ENCODE peak calls at places on chromosomes 1 and 21, in seven cellular contexts. S is activated CD4-positive, CD25-positive, alpha-beta regulatory T cell treated with anti-CD3 and anti-CD28 coated beads, Interleukin-2, amount 50 U/mL, for 72 hours; B is Right ventricle myocardium superior; X is stimulated activated CD4-positive, alpha-beta T cell treated with anti-CD3 and anti-CD28 coated beads, Interleukin-2, amount 100 ng/mL, for 24 hours; M is stimulated activated naive B cell treated with anti-CD40 and anti-IgM and Interleukin-4, amounts not matched to agents 10 μg/mL and 1 μg/mL and 100 μg/mL, for 72 hours; E is retinal pigment epithelial cell; C is anterior cingulate cortex. W is an unnamed sample.

GRCh38 chr1:156608981-156609380 is 7.7 kb upstream of the GPATCH4 start:
- DNase-seq in S (no peak), B (no peak), X (peak; percentile 61), M (peak; percentile 32), E (no peak), C (no peak), W (no peak)

GRCh38 chr1:159580340-159580739 is 7.3 kb upstream of the APCS start:
- DNase-seq in S (no peak), B (no peak), X (no peak), M (no peak), E (no peak), C (no peak), W (no peak)

GRCh38 chr1:57061369-57061768 is 95.6 kb upstream of the C8B start:
- DNase-seq in S (no peak), B (no peak), X (no peak), M (no peak), E (no peak), C (no peak), W (peak; percentile 15)

GRCh38 chr21:37862536-37862935 is 53.7 kb downstream of the KCNJ6 start:
- DNase-seq in S (no peak), B (no peak), X (no peak), M (no peak), E (no peak), C (no peak), W (no peak)

GRCh38 chr21:45997495-45998275 is 16.1 kb downstream of the COL6A1 start:
- DNase-seq in S (no peak), B (peak; percentile 34), X (no peak), M (no peak), E (no peak), C (no peak), W (no peak)

GRCh38 chr21:26637346-26637745 is 64.3 kb upstream of the CYYR1 start:
- DNase-seq in S (no peak), B (no peak), X (no peak), M (no peak), E (no peak), C (no peak), W (no peak)

GRCh38 chr1:23122023-23122738 is 46.5 kb downstream of the LUZP1 start:
- DNase-seq in S (no peak), B (no peak), X (no peak), M (no peak), E (peak; percentile 98), C (no peak), W (no peak)

GRCh38 chr1:206930210-206930798 is 8.6 kb upstream of the FCMR start:
- DNase-seq in S (no peak), B (no peak), X (peak; percentile 56), M (peak; percentile 93), E (no peak), C (no peak), W (no peak)

GRCh38 chr21:45992311-45993209 is 11.0 kb downstream of the COL6A1 start:
- DNase-seq in S (no peak), B (peak; percentile 58), X (no peak), M (no peak), E (no peak), C (no peak), W (no peak)